ENCODE peak calls at places on chromosome 2, in seven cellular contexts. One of them, this sample, is unnamed.

GRCh38 chr2:132038179-132038882 is 123.4 kb downstream of the ANKRD30BL start:
- DNase-seq in non-pigmented ciliary epithelial cell: no peak
- DNase-seq in amniotic stem cell: no peak
- DNase-seq in CD8-positive, alpha-beta T cell: no peak
- DNase-seq in endothelial cell: peak
- DNase-seq in astrocyte of the cerebellum: no peak
- DNase-seq in NCI-H2029: no peak
- DNase-seq in this sample: peak

GRCh38 chr2:9592699-9593098 is 37.1 kb upstream of the ADAM17 start:
- DNase-seq in astrocyte of the cerebellum: no peak
- DNase-seq in endothelial cell: no peak
- DNase-seq in amniotic stem cell: no peak
- DNase-seq in NCI-H2029: no peak
- DNase-seq in non-pigmented ciliary epithelial cell: no peak
- DNase-seq in CD8-positive, alpha-beta T cell: no peak
- DNase-seq in this sample: no peak

GRCh38 chr2:27723372-27724144 is 48.0 kb upstream of the MRPL33 start:
- DNase-seq in astrocyte of the cerebellum: peak
- DNase-seq in endothelial cell: peak
- DNase-seq in amniotic stem cell: peak
- DNase-seq in non-pigmented ciliary epithelial cell: no peak
- DNase-seq in NCI-H2029: peak
- DNase-seq in CD8-positive, alpha-beta T cell: no peak
- DNase-seq in this sample: peak

GRCh38 chr2:138421971-138422335 is 79.6 kb upstream of the SPOPL start:
- DNase-seq in astrocyte of the cerebellum: peak
- DNase-seq in endothelial cell: no peak
- DNase-seq in NCI-H2029: peak
- DNase-seq in CD8-positive, alpha-beta T cell: no peak
- DNase-seq in non-pigmented ciliary epithelial cell: peak
- DNase-seq in amniotic stem cell: peak
- DNase-seq in this sample: peak

GRCh38 chr2:19349911-19350677 is 8.3 kb downstream of the OSR1 start:
- DNase-seq in CD8-positive, alpha-beta T cell: no peak
- DNase-seq in amniotic stem cell: no peak
- DNase-seq in endothelial cell: peak
- DNase-seq in astrocyte of the cerebellum: no peak
- DNase-seq in NCI-H2029: no peak
- DNase-seq in non-pigmented ciliary epithelial cell: no peak
- DNase-seq in this sample: peak

GRCh38 chr2:74045454-74045853 is 60.7 kb downstream of the TET3 start:
- DNase-seq in CD8-positive, alpha-beta T cell: no peak
- DNase-seq in amniotic stem cell: no peak
- DNase-seq in NCI-H2029: no peak
- DNase-seq in endothelial cell: no peak
- DNase-seq in non-pigmented ciliary epithelial cell: no peak
- DNase-seq in astrocyte of the cerebellum: peak
- DNase-seq in this sample: peak

GRCh38 chr2:45943231-45944044 is 292.0 kb downstream of the PRKCE start:
- DNase-seq in endothelial cell: no peak
- DNase-seq in non-pigmented ciliary epithelial cell: no peak
- DNase-seq in NCI-H2029: no peak
- DNase-seq in astrocyte of the cerebellum: no peak
- DNase-seq in CD8-positive, alpha-beta T cell: no peak
- DNase-seq in amniotic stem cell: no peak
- DNase-seq in this sample: no peak

GRCh38 chr2:104846955-104847820 is 6.7 kb upstream of the POU3F3 start:
- DNase-seq in NCI-H2029: no peak
- DNase-seq in amniotic stem cell: no peak
- DNase-seq in non-pigmented ciliary epithelial cell: no peak
- DNase-seq in CD8-positive, alpha-beta T cell: no peak
- DNase-seq in endothelial cell: no peak
- DNase-seq in astrocyte of the cerebellum: no peak
- DNase-seq in this sample: no peak